ENCODE peak calls at places on chromosomes 5 and 9, in four cellular contexts. Y is mesothelial cell of epicardium, I is GM20000, C is adrenal gland. J is an unnamed sample.

GRCh38 chr5:86879086-86879485 is 261.3 kb downstream of the COX7C start:
- DNase-seq in I (no peak), C (no peak), Y (no peak), J (no peak)

GRCh38 chr5:54186912-54187445 is 123.4 kb downstream of the ARL15 start:
- DNase-seq in I (no peak), Y (no peak), C (peak; percentile 40), J (no peak)

GRCh38 chr5:170642776-170643436 is 139.1 kb downstream of the KCNIP1 start:
- DNase-seq in I (no peak), Y (no peak), C (no peak), J (no peak)

GRCh38 chr5:157543825-157544622 is 31.6 kb downstream of the ADAM19 start:
- DNase-seq in Y (no peak), I (no peak), C (no peak), J (peak; percentile 92)

GRCh38 chr9:12776775-12777055 is 1.9 kb downstream of the LURAP1L start:
- DNase-seq in Y (no peak), I (no peak), C (no peak), J (peak; percentile 78)

GRCh38 chr9:94642526-94642925 is 3.2 kb upstream of the FBP1 start:
- DNase-seq in Y (no peak), I (no peak), C (no peak), J (no peak)

GRCh38 chr9:85469041-85469440 is 272.7 kb downstream of the AGTPBP1 start:
- DNase-seq in I (no peak), Y (no peak), C (no peak), J (no peak)

GRCh38 chr5:56183507-56183906 is 49.6 kb downstream of the ANKRD55 start:
- DNase-seq in C (no peak), I (no peak), Y (no peak), J (peak; percentile 88)

GRCh38 chr9:71830929-71831328 is 62.6 kb upstream of the CEMIP2 start:
- DNase-seq in I (no peak), C (no peak), Y (no peak), J (no peak)